ENCODE peak calls at places on chromosomes 1 and 21, in seven cellular contexts. U is left ventricle myocardium inferior, K is tibial artery, A is cardiac fibroblast, M is uterus, Z is fibroblast of pulmonary artery, T is upper lobe of right lung. Y is an unnamed sample.

GRCh38 chr1:65255088-65256050 is 54.0 kb upstream of the DNAJC6 start:
- DNase-seq in U (no peak), K (no peak), A (peak; percentile 17), M (no peak), Z (no peak), T (no peak), Y (no peak)

GRCh38 chr1:20896824-20897223 is 109.7 kb upstream of the HP1BP3 start:
- DNase-seq in U (no peak), K (no peak), A (peak; percentile 87), M (no peak), Z (peak; percentile 91), T (no peak), Y (no peak)

GRCh38 chr1:167630568-167631385 is 745 bp downstream of the RCSD1 start:
- DNase-seq in U (no peak), K (no peak), A (no peak), M (no peak), Z (no peak), T (no peak), Y (no peak)

GRCh38 chr1:29256395-29256794 is 20.1 kb downstream of the PTPRU start:
- DNase-seq in U (no peak), K (peak; percentile 33), A (no peak), M (no peak), Z (no peak), T (no peak), Y (no peak)

GRCh38 chr21:42580793-42581201 is 67.1 kb downstream of the SLC37A1 start:
- DNase-seq in U (no peak), K (peak; percentile 40), A (no peak), M (no peak), Z (no peak), T (peak; percentile 43), Y (no peak)

GRCh38 chr1:168722964-168723363 is 6.0 kb downstream of the DPT start:
- DNase-seq in U (no peak), K (no peak), A (peak; percentile 21), M (no peak), Z (no peak), T (no peak), Y (no peak)

GRCh38 chr1:32335951-32336867 is at the start of gene MARCKSL1:
- DNase-seq in U (peak; percentile 88), K (peak; percentile 80), A (peak; percentile 86), M (peak; percentile 88), Z (peak; percentile 73), T (peak; percentile 87), Y (no peak)

GRCh38 chr1:58925247-58925646 is 141.4 kb upstream of the JUN start:
- DNase-seq in U (no peak), K (no peak), A (no peak), M (no peak), Z (no peak), T (no peak), Y (no peak)

GRCh38 chr1:30600706-30601105 is 122.7 kb downstream of the MATN1 start:
- DNase-seq in U (no peak), K (peak; percentile 24), A (no peak), M (no peak), Z (no peak), T (no peak), Y (no peak)

GRCh38 chr1:9716404-9717192 is 65.1 kb downstream of the PIK3CD start:
- DNase-seq in U (no peak), K (no peak), A (no peak), M (no peak), Z (no peak), T (no peak), Y (no peak)

GRCh38 chr1:54327386-54328116 is 78.6 kb downstream of the SSBP3 start:
- DNase-seq in U (no peak), K (no peak), A (no peak), M (no peak), Z (no peak), T (no peak), Y (no peak)

GRCh38 chr1:69929278-69930057 is 275.9 kb downstream of the LRRC40 start:
- DNase-seq in U (no peak), K (no peak), A (peak; percentile 32), M (no peak), Z (peak; percentile 72), T (no peak), Y (no peak)

GRCh38 chr1:46131727-46132528 is 501 bp downstream of the PIK3R3 start:
- DNase-seq in U (no peak), K (no peak), A (peak; percentile 13), M (no peak), Z (peak; percentile 21), T (no peak), Y (no peak)

GRCh38 chr1:31033573-31033972 is 31.9 kb downstream of the PUM1 start:
- DNase-seq in U (no peak), K (no peak), A (no peak), M (no peak), Z (no peak), T (no peak), Y (no peak)

GRCh38 chr1:113912594-113913311 is 7.6 kb downstream of the DCLRE1B start:
- DNase-seq in U (peak; percentile 43), K (no peak), A (peak; percentile 94), M (peak; percentile 24), Z (peak; percentile 87), T (no peak), Y (no peak)

GRCh38 chr1:204560590-204560989 is 44.4 kb downstream of the MDM4 start:
- DNase-seq in U (no peak), K (no peak), A (no peak), M (no peak), Z (peak; percentile 43), T (no peak), Y (no peak)

GRCh38 chr1:219666242-219666641 is 53.3 kb upstream of the ZC3H11B start:
- DNase-seq in U (no peak), K (no peak), A (peak; percentile 78), M (no peak), Z (peak; percentile 86), T (no peak), Y (no peak)

GRCh38 chr1:55071477-55071876 is 32.1 kb downstream of the PCSK9 start:
- DNase-seq in U (no peak), K (no peak), A (peak; percentile 76), M (no peak), Z (peak; percentile 76), T (no peak), Y (no peak)

GRCh38 chr1:39738622-39739366 is at the start of gene PPIE:
- DNase-seq in U (peak; percentile 97), K (peak; percentile 95), A (peak; percentile 92), M (peak; percentile 91), Z (peak; percentile 90), T (peak; percentile 98), Y (peak; percentile 84)

GRCh38 chr21:38156200-38156599 is 100.6 kb upstream of the KCNJ15 start:
- DNase-seq in U (no peak), K (no peak), A (no peak), M (no peak), Z (no peak), T (no peak), Y (no peak)

GRCh38 chr1:1166642-1167415 is 6.9 kb upstream of the TTLL10 start:
- DNase-seq in U (no peak), K (no peak), A (no peak), M (no peak), Z (no peak), T (no peak), Y (no peak)
- H3K4me3 ChIP-seq in U (no peak overlapping the region), K (no peak overlapping the region), A (no peak overlapping the region), M (no peak overlapping the region), Z (no peak overlapping the region), T (no peak overlapping the region), Y (no peak overlapping the region)

GRCh38 chr1:15958788-15959187 is 17.1 kb downstream of the ZBTB17 start:
- DNase-seq in U (no peak), K (peak; percentile 58), A (peak; percentile 26), M (no peak), Z (peak; percentile 44), T (no peak), Y (no peak)
- TF ChIP-seq CTCF in U (no peak), K (no peak), A (no peak), M (no peak), Z (no peak), T (no peak), Y (no peak)

DNA sequence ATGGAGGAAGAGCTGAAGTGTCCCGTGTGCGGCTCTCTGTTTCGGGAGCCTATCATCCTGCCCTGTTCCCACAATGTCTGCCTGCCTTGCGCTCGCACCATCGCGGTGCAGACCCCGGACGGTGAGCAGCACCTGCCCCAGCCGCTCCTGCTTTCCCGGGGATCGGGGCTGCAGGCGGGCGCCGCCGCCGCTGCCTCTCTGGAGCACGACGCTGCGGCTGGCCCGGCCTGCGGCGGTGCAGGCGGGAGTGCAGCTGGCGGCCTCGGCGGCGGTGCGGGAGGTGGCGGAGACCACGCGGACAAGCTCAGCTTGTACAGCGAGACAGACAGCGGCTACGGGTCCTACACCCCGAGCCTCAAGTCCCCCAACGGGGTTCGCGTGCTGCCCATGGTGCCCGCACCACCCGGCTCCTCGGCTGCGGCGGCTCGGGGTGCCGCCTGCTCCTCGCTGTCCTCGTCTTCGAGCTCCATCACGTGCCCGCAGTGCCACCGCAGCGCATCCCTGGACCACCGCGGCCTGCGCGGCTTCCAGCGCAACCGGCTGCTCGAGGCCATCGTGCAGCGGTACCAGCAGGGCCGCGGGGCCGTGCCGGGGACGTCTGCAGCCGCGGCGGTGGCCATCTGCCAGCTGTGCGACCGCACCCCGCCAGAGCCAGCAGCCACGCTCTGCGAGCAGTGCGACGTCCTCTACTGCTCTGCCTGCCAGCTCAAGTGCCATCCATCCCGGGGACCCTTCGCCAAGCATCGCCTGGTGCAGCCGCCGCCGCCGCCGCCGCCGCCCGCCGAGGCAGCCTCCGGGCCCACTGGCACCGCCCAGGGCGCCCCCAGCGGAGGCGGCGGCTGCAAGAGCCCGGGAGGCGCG is 1.3 kb downstream of the TRIM67 start:
- DNase-seq in U (no peak), K (no peak), A (no peak), M (no peak), Z (no peak), T (no peak), Y (no peak)
- H3K4me3 ChIP-seq in U (peak overlapping the region; percentile 70), K (no peak overlapping the region), A (peak overlapping the region; percentile 5), M (no peak overlapping the region), Z (no peak overlapping the region), T (no peak overlapping the region), Y (no peak overlapping the region)

GRCh38 chr1:154352245-154352580 is 26.9 kb downstream of the ATP8B2 start:
- DNase-seq in U (no peak), K (no peak), A (no peak), M (no peak), Z (no peak), T (no peak), Y (no peak)

GRCh38 chr1:154353966-154354365 is 28.6 kb downstream of the ATP8B2 start:
- DNase-seq in U (no peak), K (no peak), A (no peak), M (no peak), Z (no peak), T (no peak), Y (no peak)

GRCh38 chr1:154351363-154352068 is 26.2 kb downstream of the ATP8B2 start:
- DNase-seq in U (no peak), K (no peak), A (no peak), M (no peak), Z (no peak), T (no peak), Y (no peak)

GRCh38 chr1:154352581-154353459 is 27.5 kb downstream of the ATP8B2 start:
- DNase-seq in U (peak; percentile 44), K (peak; percentile 77), A (peak; percentile 82), M (peak; percentile 38), Z (peak; percentile 60), T (peak; percentile 83), Y (no peak)

DNA sequence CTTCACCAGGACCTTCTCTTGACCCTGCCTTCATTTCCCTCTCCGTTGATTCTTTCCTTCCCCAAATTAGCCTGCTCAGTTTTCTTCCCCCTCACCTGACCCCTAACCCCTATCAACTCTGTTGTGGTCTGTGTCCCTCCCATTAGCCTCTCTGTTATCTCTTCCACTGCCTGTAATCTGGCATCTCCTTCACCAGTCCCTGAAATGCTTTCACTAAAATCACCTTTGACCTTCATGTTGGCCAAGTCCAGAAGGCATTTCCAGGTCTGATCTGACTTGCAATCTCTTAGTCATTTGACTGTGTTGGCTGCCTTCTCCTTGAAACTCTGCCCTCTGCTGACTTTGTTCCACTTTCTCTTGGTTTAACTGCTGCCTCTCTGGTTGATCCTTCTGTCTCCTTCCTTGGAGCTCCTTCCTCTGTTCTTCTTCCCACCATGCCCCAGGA is 28.2 kb downstream of the ATP8B2 start:
- DNase-seq in U (no peak), K (no peak), A (peak; percentile 80), M (no peak), Z (peak; percentile 69), T (no peak), Y (no peak)
- TF ChIP-seq CTCF in U (no peak), K (peak; percentile 23), A (peak; percentile 41), M (peak; percentile 25), Z (peak; percentile 50), T (peak; percentile 24), Y (peak; percentile 52)

Y was measured in GM12864.